ENCODE peak calls at places on chromosomes 1 and 21, in nine cellular contexts. S is upper lobe of right lung, F is HFF-Myc, A is cardiac fibroblast, J is HL-60, E is tibial artery, V is mammary epithelial cell, N is left ventricle myocardium inferior, H is A549. M is an unnamed sample.

GRCh38 chr1:93694039-93694438 is 12.4 kb upstream of the BCAR3 start:
- DNase-seq in S (peak), F (no peak), A (no peak), J (no peak), E (peak), V (peak), N (no peak), H (peak), M (no peak)

GRCh38 chr1:116667577-116668105 is at the start of gene IGSF3:
- DNase-seq in S (peak), F (no peak), A (peak), J (peak), E (peak), V (peak), N (peak), H (peak), M (no peak)

GRCh38 chr1:226609836-226610455 is 61.4 kb downstream of the STUM start:
- DNase-seq in S (no peak), F (no peak), A (peak), J (no peak), E (peak), V (no peak), N (peak), H (no peak), M (peak)

GRCh38 chr1:156241311-156241811 is 623 bp upstream of the BGLAP start:
- DNase-seq in S (no peak), F (no peak), A (no peak), J (no peak), E (no peak), V (peak), N (no peak), H (no peak), M (peak)

GRCh38 chr1:153880962-153881361 is 41.8 kb downstream of the GATAD2B start:
- DNase-seq in S (peak), F (peak), A (peak), J (no peak), E (peak), V (peak), N (peak), H (peak), M (peak)

GRCh38 chr1:154831470-154831869 is 38.6 kb downstream of the KCNN3 start:
- DNase-seq in S (no peak), F (no peak), A (no peak), J (no peak), E (no peak), V (no peak), N (no peak), H (no peak), M (no peak)

GRCh38 chr1:203216274-203217138 is 13.0 kb downstream of the CHIT1 start:
- DNase-seq in S (no peak), F (peak), A (peak), J (peak), E (peak), V (peak), N (no peak), H (peak), M (peak)

GRCh38 chr1:150650193-150650592 is 20.8 kb upstream of the ENSA start:
- DNase-seq in S (no peak), F (no peak), A (peak), J (no peak), E (no peak), V (no peak), N (no peak), H (no peak), M (no peak)

GRCh38 chr1:208682664-208683013 is 438.5 kb upstream of the PLXNA2 start:
- DNase-seq in S (no peak), F (no peak), A (no peak), J (no peak), E (no peak), V (no peak), N (no peak), H (no peak), M (no peak)

GRCh38 chr1:229430761-229431269 is 3.1 kb downstream of the ACTA1 start:
- DNase-seq in S (peak), F (no peak), A (peak), J (no peak), E (peak), V (no peak), N (peak), H (no peak), M (peak)

GRCh38 chr1:50423670-50424000 is 392 bp upstream of the DMRTA2 start:
- DNase-seq in S (no peak), F (no peak), A (no peak), J (no peak), E (no peak), V (peak), N (no peak), H (peak), M (no peak)

GRCh38 chr1:168320805-168321577 is 40.3 kb downstream of the TBX19 start:
- DNase-seq in S (no peak), F (peak), A (peak), J (no peak), E (peak), V (peak), N (no peak), H (peak), M (peak)

GRCh38 chr1:228363686-228364067 is 43.0 kb downstream of the TRIM11 start:
- DNase-seq in S (peak), F (no peak), A (no peak), J (no peak), E (no peak), V (no peak), N (peak), H (no peak), M (no peak)

GRCh38 chr1:40027647-40028046 is 12.9 kb upstream of the CAP1 start:
- DNase-seq in S (no peak), F (no peak), A (no peak), J (no peak), E (no peak), V (no peak), N (no peak), H (no peak), M (no peak)

GRCh38 chr1:30462826-30463425 is 260.5 kb downstream of the MATN1 start:
- DNase-seq in S (peak), F (no peak), A (no peak), J (no peak), E (no peak), V (no peak), N (no peak), H (no peak), M (no peak)

GRCh38 chr1:162689745-162690671 is 57.7 kb downstream of the DDR2 start:
- DNase-seq in S (no peak), F (no peak), A (no peak), J (no peak), E (no peak), V (no peak), N (no peak), H (no peak), M (peak)

GRCh38 chr1:208515123-208515522 is 270.9 kb upstream of the PLXNA2 start:
- DNase-seq in S (no peak), F (no peak), A (no peak), J (no peak), E (no peak), V (no peak), N (no peak), H (no peak), M (no peak)

GRCh38 chr1:18564661-18565060 is 66.0 kb upstream of the PAX7 start:
- DNase-seq in S (no peak), F (no peak), A (no peak), J (no peak), E (no peak), V (no peak), N (no peak), H (no peak), M (no peak)

GRCh38 chr1:18557621-18558465 is 72.8 kb upstream of the PAX7 start:
- DNase-seq in S (peak), F (no peak), A (peak), J (no peak), E (no peak), V (no peak), N (no peak), H (no peak), M (peak)

GRCh38 chr1:18561967-18562366 is 68.7 kb upstream of the PAX7 start:
- DNase-seq in S (no peak), F (no peak), A (no peak), J (no peak), E (no peak), V (no peak), N (no peak), H (no peak), M (no peak)

GRCh38 chr1:18556364-18556763 is 74.3 kb upstream of the PAX7 start:
- DNase-seq in S (no peak), F (no peak), A (peak), J (no peak), E (no peak), V (no peak), N (no peak), H (peak), M (peak)

DNA sequence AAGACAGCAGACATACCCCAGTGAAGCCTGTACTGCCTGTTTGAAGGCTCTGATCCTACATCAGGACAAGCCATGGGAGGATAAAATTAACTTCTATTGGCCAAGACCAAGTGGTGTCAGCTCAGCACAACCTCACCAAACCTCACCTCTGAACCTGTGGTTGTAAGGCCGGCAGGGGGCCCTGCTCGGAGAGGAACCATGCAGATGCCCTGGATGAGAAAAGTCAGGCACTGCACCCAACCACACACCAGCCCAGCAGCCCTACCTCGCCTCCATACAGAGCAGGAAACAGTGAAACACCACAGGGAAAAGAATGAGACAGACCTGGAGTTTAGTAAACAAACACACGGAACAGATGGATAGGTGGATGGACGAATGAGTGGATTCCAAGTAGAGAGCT is 70.0 kb upstream of the PAX7 start:
- DNase-seq in S (no peak), F (no peak), A (no peak), J (no peak), E (no peak), V (no peak), N (no peak), H (no peak), M (no peak)
- TF ChIP-seq CTCF in S (no peak), F (no peak), A (no peak), J (no peak), E (no peak), V (no peak), N (no peak), H (no peak), M (no peak)

DNA sequence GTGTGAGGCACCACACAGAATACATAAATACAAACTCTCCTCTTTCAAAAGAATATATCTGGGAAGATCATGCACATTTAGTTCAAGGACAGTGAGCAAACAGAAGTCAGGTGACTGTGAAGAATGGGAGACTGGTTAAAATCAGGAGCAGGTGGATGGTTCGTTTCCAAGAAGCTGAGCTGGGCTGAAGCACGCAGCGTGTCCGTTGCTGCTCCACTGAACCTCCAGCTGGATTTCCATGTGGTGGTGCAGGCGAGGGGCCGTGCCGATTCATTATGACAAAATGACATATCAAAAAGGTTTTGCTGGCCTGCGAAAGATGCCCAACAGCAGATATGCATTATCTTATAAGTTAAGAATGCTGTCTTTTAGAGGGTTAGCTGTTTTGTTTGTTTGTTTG is 66.0 kb downstream of the OLIG1 start:
- DNase-seq in S (no peak), F (no peak), A (no peak), J (no peak), E (no peak), V (no peak), N (no peak), H (no peak), M (no peak)
- H3K4me3 ChIP-seq in S (no peak), F (no peak), A (no peak), J (no peak), E (no peak), V (no peak), N (no peak), H (no peak), M (no peak)

GRCh38 chr1:111198836-111199235 is 1.6 kb downstream of the DENND2D start:
- DNase-seq in S (no peak), F (no peak), A (no peak), J (no peak), E (no peak), V (no peak), N (no peak), H (no peak), M (no peak)

GRCh38 chr1:111199329-111199728 is 1.1 kb downstream of the DENND2D start:
- DNase-seq in S (no peak), F (no peak), A (no peak), J (no peak), E (no peak), V (no peak), N (no peak), H (no peak), M (no peak)

GRCh38 chr1:111196213-111196612 is 4.2 kb downstream of the DENND2D start:
- DNase-seq in S (no peak), F (no peak), A (no peak), J (no peak), E (no peak), V (no peak), N (no peak), H (no peak), M (no peak)

GRCh38 chr1:111199881-111200801 is at the start of gene DENND2D:
- DNase-seq in S (peak), F (no peak), A (no peak), J (peak), E (peak), V (no peak), N (peak), H (no peak), M (no peak)

DNA sequence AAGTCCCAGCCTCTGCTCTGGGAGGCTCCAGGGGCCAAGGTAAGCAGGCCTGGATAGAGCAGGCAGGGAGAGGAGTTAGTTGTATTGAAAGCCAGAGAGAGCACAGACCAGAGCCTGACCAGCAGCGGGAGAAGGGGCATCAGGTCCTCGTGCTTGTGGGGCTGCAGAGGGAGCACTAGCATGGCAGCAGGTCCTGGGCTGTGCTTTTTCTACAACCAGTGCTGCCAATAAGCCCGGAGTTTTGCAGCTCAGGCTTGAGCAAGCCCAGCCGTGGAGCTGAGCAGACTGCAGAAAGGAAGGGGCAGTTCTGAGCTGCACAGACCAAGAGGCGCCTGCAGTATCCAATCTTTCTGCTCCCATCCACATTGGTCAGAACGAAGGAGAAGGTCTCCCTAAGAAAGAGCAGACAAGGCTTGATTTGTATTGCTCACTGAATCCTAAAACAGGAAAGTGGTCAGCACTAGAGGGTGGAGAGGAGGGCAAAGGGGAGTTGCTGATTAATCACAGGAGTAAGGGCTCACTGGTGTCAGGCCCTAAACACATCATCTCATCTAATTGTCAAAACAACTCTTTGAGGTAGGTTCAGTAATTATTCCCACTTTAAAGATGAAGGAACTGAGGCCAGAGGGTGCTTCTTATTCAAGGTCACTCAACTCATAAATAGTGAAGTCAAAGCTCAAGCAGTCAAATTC is 2.7 kb downstream of the DENND2D start:
- DNase-seq in S (no peak), F (no peak), A (peak), J (no peak), E (no peak), V (no peak), N (no peak), H (peak), M (peak)
- TF ChIP-seq CTCF in S (peak), F (peak), A (peak), J (no peak), E (no peak), V (peak), N (peak), H (peak), M (peak)

GRCh38 chr1:29271724-29272123 is 35.4 kb downstream of the PTPRU start:
- DNase-seq in S (peak), F (no peak), A (peak), J (no peak), E (peak), V (peak), N (peak), H (peak), M (peak)
- H3K4me3 ChIP-seq in S (no peak), F (no peak), A (no peak), J (no peak), E (no peak), V (no peak), N (no peak), H (peak), M (peak)

GRCh38 chr1:38873027-38873969 is at the start of gene MYCBP:
- DNase-seq in S (peak), F (peak), A (peak), J (peak), E (peak), V (peak), N (peak), H (peak), M (peak)
- TF ChIP-seq CTCF in S (peak), F (no peak), A (peak), J (no peak), E (peak), V (no peak), N (peak), H (no peak), M (no peak)

GRCh38 chr1:66334311-66334710 is 199.6 kb upstream of the SGIP1 start:
- DNase-seq in S (no peak), F (no peak), A (no peak), J (no peak), E (no peak), V (no peak), N (no peak), H (no peak), M (no peak)
- H3K4me3 ChIP-seq in S (peak), F (peak), A (peak), J (peak), E (peak), V (no peak), N (peak), H (peak), M (peak)

DNA sequence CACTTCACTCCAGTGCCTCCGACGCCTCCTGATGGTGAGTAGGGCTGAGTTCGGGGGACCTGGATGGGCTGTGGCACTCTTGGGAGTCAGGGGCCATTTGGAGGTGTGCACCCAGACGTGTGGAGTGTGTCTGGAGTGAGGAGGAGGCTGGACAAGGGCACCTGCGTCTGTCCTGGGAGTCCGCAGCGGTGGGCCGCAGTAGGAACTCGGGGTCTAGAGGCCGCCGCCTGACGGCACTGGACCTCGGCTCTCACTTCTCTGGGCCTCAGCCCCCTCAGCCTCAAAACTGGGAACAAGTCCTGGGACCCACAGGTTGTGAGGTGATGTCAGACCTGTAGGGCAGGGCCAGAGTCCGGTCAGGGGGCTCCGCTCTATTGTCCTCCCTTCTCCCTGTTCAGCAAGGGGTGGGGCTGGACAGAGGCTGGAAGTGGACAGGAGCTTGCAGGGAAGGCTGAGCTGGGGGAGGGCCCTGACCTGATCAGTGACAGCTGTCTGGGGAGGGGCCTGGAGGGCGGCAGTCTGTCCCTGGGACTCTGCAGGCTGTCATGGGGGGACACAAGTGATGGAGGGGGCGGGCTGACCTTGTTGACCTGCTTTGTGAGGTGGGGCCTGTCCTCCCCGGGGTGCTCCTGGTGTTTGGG is 15.5 kb downstream of the AGRN start:
- DNase-seq in S (no peak), F (no peak), A (no peak), J (no peak), E (no peak), V (no peak), N (no peak), H (no peak), M (no peak)
- TF ChIP-seq CTCF in S (no peak), F (no peak), A (no peak), J (no peak), E (no peak), V (no peak), N (no peak), H (no peak), M (no peak)

GRCh38 chr1:197675475-197676324 is 99.6 kb downstream of the DENND1B start:
- DNase-seq in S (no peak), F (no peak), A (peak), J (peak), E (peak), V (peak), N (no peak), H (peak), M (peak)
- H3K4me3 ChIP-seq in S (peak), F (no peak), A (peak), J (no peak), E (no peak), V (peak), N (peak), H (peak), M (peak)

DNA sequence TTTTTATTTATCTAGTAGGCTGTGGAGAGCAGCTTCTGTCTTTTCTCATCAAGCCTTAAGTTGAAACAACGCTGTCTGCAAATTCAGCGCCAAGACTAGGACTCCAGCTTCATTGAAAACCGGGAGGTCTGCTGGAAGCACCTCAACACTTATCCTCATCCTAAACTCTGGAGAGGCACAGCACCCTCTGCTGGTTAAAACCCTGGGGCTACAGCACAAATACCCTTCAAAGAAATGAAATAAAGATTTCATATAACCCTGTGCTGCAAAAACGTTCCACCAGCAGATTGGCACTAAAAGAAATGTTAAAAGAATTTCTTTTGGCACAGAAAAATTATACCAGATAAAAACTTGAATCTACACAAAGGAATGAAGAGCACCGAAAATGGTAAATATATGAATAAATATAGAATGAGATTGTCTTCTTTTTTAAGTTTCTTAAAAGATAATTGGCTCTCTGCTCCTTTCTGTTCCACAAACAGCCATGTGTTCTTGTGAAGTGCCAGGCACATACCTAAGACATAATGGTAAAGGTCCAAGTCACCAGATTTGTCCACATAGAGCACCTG is 227.7 kb upstream of the SAMSN1 start:
- DNase-seq in S (no peak), F (no peak), A (peak), J (peak), E (peak), V (peak), N (peak), H (peak), M (no peak)
- TF ChIP-seq CTCF in S (peak), F (peak), A (peak), J (peak), E (no peak), V (peak), N (peak), H (peak), M (peak)

DNA sequence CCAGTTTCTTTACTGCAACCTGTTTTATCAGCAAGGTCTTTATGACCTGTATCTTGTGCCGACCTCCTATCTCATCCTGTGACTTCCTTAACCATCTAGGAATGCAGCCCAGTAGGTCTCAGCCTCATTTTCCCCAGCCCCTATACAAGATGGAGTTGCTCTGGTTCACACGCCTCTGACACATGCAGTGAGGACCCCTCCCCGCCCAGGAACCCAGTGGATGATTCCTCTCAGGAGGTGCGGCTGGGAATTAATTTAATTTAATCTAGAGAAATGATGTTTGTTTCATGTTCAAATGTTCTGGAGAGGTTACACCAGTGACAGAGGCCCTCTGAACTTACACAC is 39.0 kb upstream of the LBR start:
- DNase-seq in S (no peak), F (no peak), A (no peak), J (no peak), E (no peak), V (no peak), N (no peak), H (no peak), M (no peak)
- H3K4me3 ChIP-seq in S (peak), F (no peak), A (no peak), J (peak), E (no peak), V (no peak), N (peak), H (no peak), M (no peak)